ENCODE peak calls at places on chromosomes 6 and 20, in nine cellular contexts. V, D, X, Z, S, C, R, F and O are unnamed samples.

GRCh38 chr6:14766595-14766994 is 479.3 kb upstream of the JARID2 start:
- DNase-seq in Z (no peak), X (no peak), R (no peak), V (no peak), C (peak; percentile 84), D (no peak), F (no peak), S (no peak), O (no peak)

GRCh38 chr20:47271216-47271615 is 85.3 kb downstream of the ZMYND8 start:
- DNase-seq in Z (no peak), V (no peak), D (no peak), S (no peak), X (no peak), C (no peak), F (no peak), R (no peak), O (no peak)

GRCh38 chr6:2986722-2987196 is 12.9 kb upstream of the NQO2 start:
- DNase-seq in D (peak; percentile 89), R (no peak), Z (no peak), S (no peak), F (no peak), X (no peak), V (no peak), C (peak; percentile 96), O (no peak)

GRCh38 chr6:128725271-128726233 is 157.4 kb upstream of the LAMA2 start:
- DNase-seq in Z (no peak), S (no peak), D (peak; percentile 36), V (no peak), C (peak; percentile 47), X (peak; percentile 5), F (peak; percentile 25), R (no peak), O (no peak)

GRCh38 chr20:50136822-50137599 is 16.5 kb downstream of the PEDS1 start:
- DNase-seq in F (no peak), S (no peak), Z (no peak), D (no peak), C (no peak), X (no peak), R (no peak), V (no peak), O (no peak)

GRCh38 chr20:50138120-50138478 is 15.4 kb downstream of the PEDS1 start:
- DNase-seq in F (no peak), Z (no peak), C (no peak), X (no peak), D (no peak), V (no peak), R (no peak), S (no peak), O (no peak)

GRCh38 chr20:47181056-47181862 is 175.2 kb downstream of the ZMYND8 start:
- DNase-seq in S (no peak), X (no peak), R (no peak), V (peak; percentile 56), C (peak; percentile 61), Z (no peak), F (no peak), D (peak; percentile 64), O (peak; percentile 42)

GRCh38 chr6:87444362-87444761 is 28.4 kb upstream of the SLC35A1 start:
- DNase-seq in R (no peak), S (no peak), F (no peak), V (no peak), X (no peak), D (no peak), C (peak; percentile 26), Z (no peak), O (no peak)

GRCh38 chr6:132188865-132189264 is 212.4 kb downstream of the MOXD1 start:
- DNase-seq in R (no peak), V (no peak), D (peak; percentile 73), Z (no peak), F (no peak), S (no peak), C (peak; percentile 81), X (no peak), O (no peak)

GRCh38 chr20:58184063-58184462 is 44.4 kb downstream of the ANKRD60 start:
- DNase-seq in D (no peak), Z (no peak), R (no peak), S (no peak), C (no peak), V (no peak), X (no peak), F (no peak), O (no peak)

GRCh38 chr6:45661667-45662066 is 283.9 kb upstream of the SUPT3H start:
- DNase-seq in V (no peak), S (no peak), R (no peak), F (no peak), Z (no peak), D (no peak), C (peak; percentile 87), X (no peak), O (no peak)

GRCh38 chr6:74519172-74519571 is 686.7 kb downstream of the COL12A1 start:
- DNase-seq in F (no peak), X (no peak), S (no peak), R (no peak), Z (no peak), C (peak; percentile 71), V (no peak), D (peak; percentile 67), O (no peak)

GRCh38 chr6:128601060-128601459 is 80.7 kb upstream of the PTPRK start:
- DNase-seq in Z (no peak), D (peak; percentile 31), S (no peak), X (no peak), F (no peak), V (no peak), R (no peak), C (no peak), O (no peak)

GRCh38 chr6:72286911-72287311 is 335.0 kb upstream of the KCNQ5 start:
- DNase-seq in S (no peak), X (no peak), Z (no peak), F (no peak), C (peak; percentile 49), D (peak; percentile 13), R (no peak), V (no peak), O (no peak)

GRCh38 chr20:31570735-31571617 is 34.1 kb upstream of the ID1 start:
- DNase-seq in Z (no peak), C (peak; percentile 79), S (no peak), R (no peak), V (no peak), X (no peak), F (no peak), D (no peak), O (no peak)

GRCh38 chr20:22449115-22449973 is 135.0 kb downstream of the FOXA2 start:
- DNase-seq in X (no peak), S (no peak), R (no peak), F (no peak), Z (peak; percentile 48), V (no peak), D (no peak), C (no peak), O (no peak)

GRCh38 chr20:47318596-47319516 is 37.6 kb downstream of the ZMYND8 start:
- DNase-seq in S (no peak), F (no peak), Z (peak; percentile 91), R (peak; percentile 75), C (peak; percentile 77), D (no peak), V (no peak), X (no peak), O (no peak)

GRCh38 chr6:165843568-165844113 is 180.6 kb upstream of the PDE10A start:
- DNase-seq in V (no peak), X (no peak), R (no peak), C (no peak), S (no peak), F (no peak), D (no peak), Z (no peak), O (no peak)

GRCh38 chr20:32443386-32443974 is 85.3 kb downstream of the ASXL1 start:
- DNase-seq in Z (no peak), F (no peak), X (no peak), S (no peak), C (no peak), D (no peak), V (no peak), R (no peak), O (no peak)

GRCh38 chr6:78593898-78594666 is 273.3 kb upstream of the IRAK1BP1 start:
- DNase-seq in F (no peak), S (no peak), V (no peak), X (no peak), D (no peak), R (no peak), Z (no peak), C (no peak), O (no peak)

GRCh38 chr6:139369568-139370046 is 4.8 kb downstream of the CITED2 start:
- DNase-seq in D (no peak), V (no peak), C (peak; percentile 87), R (no peak), F (peak; percentile 19), S (peak; percentile 36), X (no peak), Z (no peak), O (no peak)

GRCh38 chr6:27650620-27651370 is 177.9 kb upstream of the ZNF184 start:
- DNase-seq in C (no peak), X (no peak), D (no peak), R (no peak), S (no peak), V (no peak), F (no peak), Z (no peak), O (no peak)

GRCh38 chr6:30955367-30956042 is 14.7 kb downstream of the MUCL3 start:
- DNase-seq in X (peak; percentile 41), V (peak; percentile 80), R (peak; percentile 58), S (peak; percentile 76), C (peak; percentile 52), F (no peak), Z (peak; percentile 68), D (no peak), O (peak; percentile 75)

GRCh38 chr6:25649611-25650010 is 2.4 kb upstream of the SCGN start:
- DNase-seq in R (no peak), V (no peak), C (no peak), X (no peak), F (no peak), S (no peak), Z (no peak), D (no peak), O (no peak)

GRCh38 chr20:14882846-14883245 is 545.4 kb upstream of the FLRT3 start:
- DNase-seq in Z (no peak), R (no peak), C (no peak), D (no peak), S (no peak), X (no peak), F (no peak), V (no peak), O (no peak)

GRCh38 chr6:52725530-52726192 is 37.6 kb downstream of the GSTA2 start:
- DNase-seq in Z (no peak), R (no peak), X (no peak), C (peak; percentile 25), V (no peak), D (no peak), F (no peak), S (no peak), O (no peak)

GRCh38 chr6:163712569-163712966 is 298.1 kb downstream of the QKI start:
- DNase-seq in F (no peak), C (no peak), X (no peak), R (no peak), D (no peak), S (no peak), Z (no peak), V (no peak), O (no peak)

GRCh38 chr6:108651781-108652227 is 91.1 kb downstream of the FOXO3 start:
- DNase-seq in R (no peak), X (no peak), D (peak; percentile 64), C (peak; percentile 94), S (no peak), Z (no peak), V (no peak), F (no peak), O (no peak)

GRCh38 chr6:143128346-143129015 is 67.8 kb downstream of the AIG1 start:
- DNase-seq in S (no peak), C (peak; percentile 36), V (no peak), R (no peak), X (no peak), F (no peak), D (no peak), Z (no peak), O (no peak)

GRCh38 chr6:43299338-43300293 is 1.6 kb downstream of the SLC22A7 start:
- DNase-seq in S (no peak), R (no peak), X (no peak), Z (no peak), V (no peak), D (no peak), C (no peak), F (no peak), O (no peak)

GRCh38 chr6:686528-686927 is 6.4 kb downstream of the EXOC2 start:
- DNase-seq in F (no peak), C (no peak), R (no peak), S (no peak), Z (no peak), V (no peak), X (no peak), D (no peak), O (no peak)